ENCODE peak calls at places on chromosomes 16 and 17, in nine cellular contexts. C, Z, R, D, T, N, M, U and Y are unnamed samples.

GRCh38 chr17:1871743-1872142 is 41.9 kb downstream of the RPA1 start:
- DNase-seq in C (no peak), R (no peak), Z (no peak), N (no peak), D (no peak), T (no peak), M (no peak), U (no peak), Y (peak; percentile 83)

GRCh38 chr17:4625181-4625601 is 16.3 kb downstream of the ALOX15 start:
- DNase-seq in M (no peak), D (no peak), U (no peak), Z (no peak), N (no peak), R (no peak), T (no peak), C (no peak), Y (no peak)

GRCh38 chr17:45425125-45425983 is 7.3 kb downstream of the ARHGAP27 start:
- DNase-seq in D (no peak), M (no peak), U (no peak), T (no peak), N (no peak), R (peak; percentile 79), C (no peak), Z (no peak), Y (no peak)

GRCh38 chr17:51761105-51761504 is 397.4 kb downstream of the CA10 start:
- DNase-seq in U (no peak), N (no peak), T (no peak), D (no peak), C (no peak), M (no peak), R (no peak), Z (no peak), Y (no peak)

GRCh38 chr17:17448076-17448475 is 28.7 kb upstream of the MED9 start:
- DNase-seq in R (no peak), Z (no peak), N (no peak), C (no peak), T (no peak), U (no peak), D (no peak), M (no peak), Y (no peak)

GRCh38 chr17:30333503-30334240 is at the start of gene TMIGD1:
- DNase-seq in R (no peak), C (no peak), T (no peak), D (no peak), M (no peak), N (no peak), U (no peak), Z (no peak), Y (no peak)

GRCh38 chr16:27706803-27707685 is 157.1 kb downstream of the KATNIP start:
- DNase-seq in U (no peak), M (no peak), D (no peak), R (no peak), Z (no peak), T (peak; percentile 15), C (no peak), N (no peak), Y (no peak)

GRCh38 chr16:54934536-54935410 is 4.1 kb downstream of the IRX5 start:
- DNase-seq in N (no peak), D (peak; percentile 48), C (no peak), M (no peak), U (no peak), T (no peak), Z (peak; percentile 50), R (peak; percentile 49), Y (no peak)

GRCh38 chr17:42775534-42776098 is 2.4 kb downstream of the VPS25 start:
- DNase-seq in T (no peak), U (no peak), N (no peak), M (no peak), C (no peak), Z (no peak), R (no peak), D (no peak), Y (no peak)

GRCh38 chr16:46569231-46569735 is 51.9 kb downstream of the SHCBP1 start:
- DNase-seq in U (no peak), R (no peak), M (no peak), T (no peak), C (no peak), D (no peak), N (no peak), Z (no peak), Y (no peak)

GRCh38 chr17:8384801-8385335 is 1.9 kb upstream of the RPL26 start:
- DNase-seq in T (no peak), N (no peak), M (no peak), U (no peak), C (no peak), D (no peak), R (no peak), Z (peak; percentile 84), Y (no peak)

GRCh38 chr17:21361020-21361809 is 14.9 kb upstream of the KCNJ12 start:
- DNase-seq in N (no peak), Z (no peak), D (no peak), R (no peak), C (no peak), M (no peak), T (no peak), U (no peak), Y (no peak)

GRCh38 chr16:67264277-67264676 is 15.1 kb upstream of the PLEKHG4 start:
- DNase-seq in R (no peak), C (no peak), T (no peak), N (no peak), Z (no peak), M (no peak), D (no peak), U (no peak), Y (no peak)

GRCh38 chr17:37461668-37462067 is 28.0 kb upstream of the DUSP14 start:
- DNase-seq in N (no peak), T (no peak), Z (no peak), U (no peak), D (no peak), M (no peak), R (no peak), C (no peak), Y (no peak)

GRCh38 chr17:9028632-9029570 is 7.6 kb downstream of the NTN1 start:
- DNase-seq in C (no peak), R (no peak), N (no peak), Z (no peak), D (no peak), M (no peak), T (no peak), U (no peak), Y (no peak)

GRCh38 chr17:18143044-18143936 is 34.7 kb downstream of the MYO15A start:
- DNase-seq in R (no peak), C (no peak), T (no peak), N (no peak), M (no peak), Z (no peak), D (no peak), U (peak; percentile 45), Y (no peak)

GRCh38 chr16:17377360-17378324 is 93.1 kb downstream of the XYLT1 start:
- DNase-seq in R (no peak), N (no peak), U (peak; percentile 66), Z (peak; percentile 56), C (no peak), T (no peak), D (peak; percentile 24), M (no peak), Y (no peak)